ENCODE peak calls at places on chromosomes 16 and 17, in nine cellular contexts. N is fibroblast of lung, T is adrenal gland, B is colonic mucosa, I is spleen, Z is left ventricle myocardium inferior, X is brain microvascular endothelial cell, R is thoracic aorta, K is cardiac muscle cell. A is an unnamed sample. For H3K36me3, the result is how much of the 10 kb centered on the place peaks cover.

GRCh38 chr17:39187152-39187830 is 10.2 kb downstream of the CACNB1 start:
- DNase-seq in T (no peak), K (no peak), N (no peak), B (peak), I (no peak), Z (no peak), X (no peak), R (no peak), A (no peak)

GRCh38 chr16:88941933-88942909 is 34.8 kb downstream of the CBFA2T3 start:
- DNase-seq in X (no peak), I (peak), R (no peak), K (peak), N (no peak), T (no peak), B (peak), Z (peak), A (peak)

GRCh38 chr17:64115871-64116534 is 13.9 kb downstream of the ERN1 start:
- DNase-seq in B (no peak), T (no peak), Z (no peak), R (no peak), I (no peak), X (peak), K (no peak), N (peak), A (no peak)

GRCh38 chr17:81329927-81330883 is 35.1 kb upstream of the SLC38A10 start:
- DNase-seq in I (no peak), R (no peak), X (no peak), Z (no peak), K (no peak), B (peak), T (no peak), N (peak), A (no peak)

GRCh38 chr17:49567871-49568694 is 7.6 kb upstream of the NXPH3 start:
- DNase-seq in X (peak), N (peak), B (peak), K (peak), R (peak), T (peak), I (peak), Z (peak), A (peak)

GRCh38 chr17:73598131-73598680 is 46.0 kb downstream of the SDK2 start:
- DNase-seq in K (no peak), B (no peak), T (no peak), R (no peak), I (no peak), Z (no peak), N (no peak), X (no peak), A (no peak)

GRCh38 chr16:24973771-24974461 is 41.3 kb downstream of the ARHGAP17 start:
- DNase-seq in N (no peak), Z (no peak), X (no peak), T (no peak), B (no peak), I (no peak), R (no peak), K (no peak), A (peak)

GRCh38 chr17:56592487-56593072 is 919 bp upstream of the NOG start:
- DNase-seq in T (peak), Z (peak), R (no peak), B (peak), I (peak), X (no peak), N (peak), K (peak), A (peak)

GRCh38 chr17:76585048-76585648 is 512 bp downstream of the ST6GALNAC2 start:
- DNase-seq in T (no peak), N (peak), X (no peak), I (peak), Z (no peak), B (peak), R (no peak), K (peak), A (no peak)

GRCh38 chr17:30344283-30345088 is 10.6 kb upstream of the TMIGD1 start:
- DNase-seq in R (no peak), X (no peak), Z (peak), N (peak), B (peak), K (peak), T (peak), I (no peak), A (peak)

GRCh38 chr17:4833941-4834501 is 881 bp downstream of the MINK1 start:
- DNase-seq in X (peak), N (peak), I (no peak), B (peak), R (no peak), Z (no peak), K (peak), T (peak), A (peak)

GRCh38 chr17:63523256-63523869 is at the start of gene KCNH6:
- DNase-seq in Z (no peak), N (peak), X (no peak), T (no peak), K (no peak), R (no peak), I (no peak), B (no peak), A (no peak)

GRCh38 chr16:85019659-85020245 is 7.8 kb upstream of the KIAA0513 start:
- DNase-seq in R (no peak), N (no peak), X (no peak), T (no peak), K (no peak), B (peak), I (peak), Z (no peak), A (peak)

GRCh38 chr16:46986896-46987295 is 13.4 kb upstream of the DNAJA2 start:
- DNase-seq in N (peak), Z (no peak), X (no peak), I (no peak), B (no peak), R (no peak), T (no peak), K (no peak), A (no peak)

GRCh38 chr17:27568216-27568615 is 62.8 kb upstream of the LGALS9 start:
- DNase-seq in K (no peak), T (no peak), N (no peak), R (no peak), X (no peak), I (peak), B (no peak), Z (no peak), A (no peak)

GRCh38 chr16:14564881-14565687 is 65.0 kb downstream of the PARN start:
- DNase-seq in X (no peak), T (no peak), B (no peak), N (peak), Z (no peak), K (no peak), R (no peak), I (no peak), A (no peak)

GRCh38 chr17:4101127-4101798 is 41.6 kb downstream of the ZZEF1 start:
- DNase-seq in R (no peak), K (no peak), B (no peak), Z (no peak), X (peak), T (peak), N (peak), I (no peak), A (peak)

GRCh38 chr16:58222532-58223316 is 24.8 kb upstream of the CSNK2A2 start:
- DNase-seq in N (peak), T (no peak), B (no peak), R (no peak), I (no peak), K (no peak), X (peak), Z (no peak), A (no peak)

GRCh38 chr16:23255000-23255399 is 47.1 kb upstream of the SCNN1B start:
- DNase-seq in T (no peak), Z (no peak), B (no peak), X (no peak), R (no peak), N (no peak), I (no peak), K (no peak), A (no peak)

GRCh38 chr16:73157861-73158260 is 109.9 kb upstream of the ZFHX3 start:
- DNase-seq in T (no peak), Z (no peak), I (no peak), N (no peak), B (no peak), X (no peak), R (no peak), K (no peak), A (no peak)

GRCh38 chr16:72126429-72126765 is 32.8 kb downstream of the DHX38 start:
- DNase-seq in T (no peak), I (no peak), N (no peak), X (no peak), B (no peak), Z (no peak), K (no peak), R (no peak), A (no peak)

GRCh38 chr16:73951541-73951940 is 345.1 kb upstream of the PSMD7 start:
- DNase-seq in B (peak), R (no peak), K (peak), I (no peak), T (no peak), X (peak), Z (peak), N (no peak), A (no peak)

GRCh38 chr17:27384261-27384701 is 72.0 kb upstream of the KSR1 start:
- DNase-seq in T (peak), N (peak), I (no peak), X (peak), Z (peak), K (no peak), B (no peak), R (peak), A (peak)

GRCh38 chr16:30980959-30981358 is 4.0 kb upstream of the HSD3B7 start:
- DNase-seq in T (no peak), N (no peak), X (no peak), K (no peak), I (no peak), R (no peak), Z (no peak), B (no peak), A (no peak)
- H3K36me3 ChIP-seq in T (under half), N (under half), X (under half), K (under half), I (half or more), R (under half), Z (half or more), B (under half), A (under half)

DNA sequence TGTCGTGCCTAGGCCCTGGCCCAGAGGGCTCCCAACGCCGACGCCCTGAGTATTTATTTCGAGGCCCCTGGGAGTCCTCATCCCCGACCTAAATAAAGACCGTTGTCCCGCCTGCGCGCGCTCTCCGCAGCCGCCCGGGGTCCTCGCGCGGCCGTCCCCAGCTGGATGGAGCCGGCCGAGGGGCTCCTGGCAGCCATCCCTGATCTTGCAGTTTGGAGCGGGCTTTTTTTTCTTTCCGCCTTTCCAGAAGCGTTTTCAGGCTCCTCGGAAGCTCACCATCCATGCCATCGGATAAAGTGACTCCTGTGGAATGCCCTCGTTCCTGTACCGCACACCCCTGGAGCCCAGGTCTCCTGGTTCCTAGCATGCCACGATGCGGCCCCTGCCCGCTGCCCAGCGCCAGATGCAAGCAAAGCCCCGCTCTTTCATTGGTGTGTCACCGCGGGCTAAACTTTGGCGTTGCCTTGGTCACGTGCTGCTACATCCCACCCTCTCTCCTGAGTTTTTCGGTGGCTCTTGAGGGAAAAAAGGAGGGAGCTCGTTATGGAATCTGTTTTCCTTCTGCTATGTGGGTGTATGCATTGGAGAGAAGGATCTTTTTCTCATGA is 716 bp downstream of the TMEM94 start:
- DNase-seq in R (no peak), B (peak), I (peak), X (no peak), N (peak), Z (no peak), T (peak), K (peak), A (peak)
- H3K4me3 ChIP-seq in R (peak), B (peak), I (peak), X (peak), N (peak), Z (peak), T (peak), K (peak), A (peak)

DNA sequence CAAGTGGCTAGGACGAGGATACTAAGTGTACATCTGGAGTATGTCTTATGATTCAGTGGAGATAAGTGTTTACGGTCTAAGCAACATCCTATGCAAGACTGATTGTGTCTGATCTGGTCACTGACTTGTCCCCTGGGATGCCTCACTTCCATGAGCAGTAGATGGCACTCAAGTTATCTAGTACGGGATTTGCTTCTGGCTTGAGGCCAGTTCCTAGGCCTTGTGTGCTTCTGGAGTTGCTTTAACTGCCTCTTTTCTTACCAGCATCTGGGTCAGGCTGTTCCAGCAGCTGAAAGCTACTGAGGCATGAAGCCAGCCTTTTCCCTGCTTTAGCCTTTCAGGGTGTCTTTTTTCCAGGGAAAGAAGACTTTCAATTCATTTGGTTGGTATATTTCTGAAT is 23.0 kb downstream of the SUPT6H start:
- DNase-seq in I (no peak), Z (no peak), X (peak), K (no peak), B (peak), N (peak), R (no peak), T (peak), A (peak)
- TF ChIP-seq CTCF in I (peak), Z (no peak), X (peak), K (no peak), B (no peak), N (no peak), R (no peak), T (peak), A (no peak)

GRCh38 chr17:41882756-41883155 is 17.5 kb upstream of the KLHL11 start:
- DNase-seq in X (no peak), K (no peak), N (no peak), I (no peak), Z (no peak), T (no peak), B (no peak), R (no peak), A (no peak)

GRCh38 chr17:41891135-41892065 is 26.2 kb upstream of the KLHL11 start:
- DNase-seq in X (no peak), K (no peak), B (no peak), N (no peak), T (no peak), R (no peak), Z (no peak), I (no peak), A (no peak)

GRCh38 chr17:41888332-41888965 is 23.2 kb upstream of the KLHL11 start:
- DNase-seq in Z (no peak), N (no peak), T (no peak), B (no peak), I (no peak), K (no peak), X (no peak), R (no peak), A (no peak)

GRCh38 chr17:41880130-41880529 is 14.9 kb upstream of the KLHL11 start:
- DNase-seq in T (no peak), R (no peak), I (no peak), X (no peak), Z (no peak), B (no peak), K (no peak), N (no peak), A (no peak)

DNA sequence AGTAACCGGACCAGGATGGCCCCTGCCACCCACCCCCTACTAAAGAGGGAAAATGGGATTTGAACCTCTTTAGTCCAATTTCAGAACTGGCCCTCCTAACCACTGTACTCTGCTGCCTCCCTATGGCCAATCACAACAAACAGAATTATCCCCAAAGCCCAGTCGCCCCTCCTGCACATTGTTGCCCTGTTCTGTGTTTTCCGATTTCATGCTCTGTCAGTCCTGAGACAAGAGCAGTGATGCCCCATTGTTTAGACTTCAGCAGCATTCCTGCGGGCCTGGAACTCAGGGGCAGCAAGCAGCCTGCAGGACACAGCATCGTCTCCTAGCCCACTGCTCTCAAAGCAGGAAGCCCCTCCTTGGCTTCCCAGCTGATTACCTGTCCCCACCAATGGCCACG is 20.5 kb upstream of the KLHL11 start:
- DNase-seq in Z (no peak), N (no peak), T (no peak), R (no peak), B (no peak), K (peak), X (no peak), I (no peak), A (no peak)
- H3K36me3 ChIP-seq in Z (half or more), N (under half), T (under half), R (half or more), B (under half), K (half or more), X (half or more), I (half or more), A (under half)

DNA sequence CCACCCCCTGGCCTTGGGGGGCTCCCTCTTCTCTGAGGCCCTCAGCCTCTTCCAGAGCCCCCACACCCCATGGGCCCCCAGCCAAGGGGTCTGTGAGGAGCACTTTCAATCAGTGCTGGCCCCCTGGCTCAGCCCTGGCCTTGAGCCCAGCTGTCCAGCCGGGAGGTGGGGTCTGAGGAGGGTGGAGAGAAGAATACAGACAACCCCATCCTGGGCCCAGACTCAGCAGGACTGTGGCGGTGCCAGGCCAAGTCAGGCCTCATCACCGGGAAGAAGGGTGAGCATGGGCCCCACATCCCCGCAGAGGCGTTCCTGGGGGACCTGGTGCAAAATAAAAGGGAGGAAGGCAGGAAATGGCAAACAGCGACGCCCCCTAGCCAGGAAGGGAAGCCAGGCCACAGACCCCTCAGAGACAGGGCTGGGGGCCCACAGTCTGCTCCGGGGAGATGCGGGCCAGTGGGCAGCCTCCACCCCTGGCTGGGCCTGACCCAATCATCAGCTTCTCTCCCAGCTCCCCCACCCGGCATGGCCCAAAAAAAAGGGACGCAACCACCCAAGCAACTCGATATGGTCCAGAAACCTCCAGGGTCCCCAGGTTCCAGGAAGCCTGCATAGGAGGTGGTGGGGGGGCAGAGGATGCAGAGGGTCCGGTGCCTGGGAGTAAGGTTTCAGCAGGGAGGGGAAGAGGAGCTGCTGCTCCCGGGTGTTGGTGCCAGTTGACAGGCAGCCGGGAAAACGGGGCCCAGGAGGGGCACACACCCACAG is 20.6 kb downstream of the ZNF423 start:
- DNase-seq in X (no peak), N (no peak), I (no peak), Z (no peak), T (no peak), K (no peak), B (no peak), R (no peak), A (no peak)
- H3K4me3 ChIP-seq in X (no peak), N (no peak), I (no peak), Z (peak), T (no peak), K (no peak), B (no peak), R (peak), A (no peak)

DNA sequence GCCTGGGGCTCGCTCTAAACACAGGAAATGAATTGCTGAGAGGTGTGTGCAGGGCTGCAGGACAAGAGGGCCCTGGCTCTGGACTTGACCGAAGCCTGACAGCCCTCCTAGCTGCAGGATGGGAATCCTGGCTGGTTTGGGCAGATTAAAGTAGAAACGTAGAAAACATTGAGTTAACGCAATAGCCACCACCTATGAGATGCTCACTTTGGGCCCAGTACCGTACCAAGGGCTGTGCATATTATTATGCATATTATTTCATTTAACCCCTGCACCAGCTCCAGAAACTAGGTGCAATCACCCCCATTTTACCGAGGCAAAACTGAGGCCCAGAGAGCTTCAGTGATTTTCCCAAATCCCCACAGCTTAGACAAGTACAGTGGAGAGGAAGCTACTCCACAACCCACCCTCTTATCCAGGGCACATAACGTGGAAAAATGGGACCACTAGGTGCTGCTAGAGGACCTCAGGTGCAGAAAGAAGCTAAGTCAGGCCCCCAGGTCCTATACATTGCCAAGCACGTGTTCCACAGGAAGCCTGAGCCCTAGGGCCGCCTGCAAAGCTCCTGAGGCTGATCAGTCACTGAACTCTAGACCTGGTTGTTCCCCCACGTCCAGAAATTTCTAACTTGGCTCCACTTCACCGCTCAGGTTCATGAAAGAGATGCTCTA is 79.2 kb downstream of the MYH11 start:
- DNase-seq in N (peak), T (no peak), Z (no peak), R (no peak), X (peak), I (peak), B (no peak), K (peak), A (peak)
- TF ChIP-seq CTCF in N (peak), T (no peak), Z (peak), R (no peak), X (peak), I (no peak), B (peak), K (peak), A (peak)

A was measured in testis.